ENCODE peak calls at places on chromosomes 6 and 20, in five cellular contexts. K is breast epithelium, A is HepG2, I is IMR-90, M is heart left ventricle. X is an unnamed sample.

GRCh38 chr6:67736816-67737215 is 898.3 kb upstream of the ADGRB3 start:
- DNase-seq in K (no peak), A (no peak), I (no peak), M (no peak), X (no peak)

GRCh38 chr20:496126-496696 is 33.9 kb upstream of the TBC1D20 start:
- DNase-seq in K (no peak), A (no peak), I (peak), M (no peak), X (no peak)

GRCh38 chr6:139711714-139712585 is 337.5 kb upstream of the CITED2 start:
- DNase-seq in K (no peak), A (no peak), I (peak), M (no peak), X (no peak)

GRCh38 chr20:276620-277495 is 13.7 kb downstream of the C20orf96 start:
- DNase-seq in K (no peak), A (no peak), I (no peak), M (no peak), X (no peak)

GRCh38 chr6:11969092-11969491 is 43.0 kb upstream of the HIVEP1 start:
- DNase-seq in K (no peak), A (no peak), I (peak), M (peak), X (no peak)

GRCh38 chr6:97594834-97595233 is 311.8 kb upstream of the MMS22L start:
- DNase-seq in K (no peak), A (no peak), I (peak), M (peak), X (no peak)

GRCh38 chr20:47694021-47694818 is 91.1 kb downstream of the SULF2 start:
- DNase-seq in K (no peak), A (no peak), I (no peak), M (no peak), X (no peak)

GRCh38 chr6:10722820-10723651 is at the start of gene TMEM14C:
- DNase-seq in K (peak), A (peak), I (peak), M (peak), X (peak)

GRCh38 chr6:1200706-1201105 is 111.2 kb upstream of the FOXQ1 start:
- DNase-seq in K (no peak), A (peak), I (peak), M (no peak), X (no peak)

GRCh38 chr6:131262060-131262459 is 126.8 kb downstream of the AKAP7 start:
- DNase-seq in K (no peak), A (peak), I (no peak), M (no peak), X (no peak)

GRCh38 chr20:46131396-46131795 is 13.3 kb downstream of the CD40 start:
- DNase-seq in K (no peak), A (no peak), I (peak), M (no peak), X (no peak)

GRCh38 chr6:39102024-39102820 is 12.8 kb downstream of the SAYSD1 start:
- DNase-seq in K (no peak), A (peak), I (peak), M (no peak), X (no peak)

GRCh38 chr6:159257846-159258245 is 88.6 kb downstream of the FNDC1 start:
- DNase-seq in K (no peak), A (no peak), I (no peak), M (no peak), X (no peak)

GRCh38 chr6:125748534-125749111 is 809 bp upstream of the HEY2 start:
- DNase-seq in K (no peak), A (peak), I (peak), M (no peak), X (no peak)

GRCh38 chr6:79076160-79076559 is 1.9 kb downstream of the PHIP start:
- DNase-seq in K (no peak), A (peak), I (peak), M (no peak), X (no peak)

GRCh38 chr6:38271081-38271480 is 368.6 kb downstream of the BTBD9 start:
- DNase-seq in K (no peak), A (no peak), I (peak), M (no peak), X (no peak)

GRCh38 chr20:12152996-12153395 is 235.3 kb downstream of the BTBD3 start:
- DNase-seq in K (no peak), A (peak), I (peak), M (no peak), X (no peak)

GRCh38 chr6:80214436-80215022 is 108.1 kb downstream of the BCKDHB start:
- DNase-seq in K (no peak), A (peak), I (peak), M (no peak), X (peak)

GRCh38 chr6:45710304-45710821 is 305.3 kb downstream of the CLIC5 start:
- DNase-seq in K (no peak), A (no peak), I (peak), M (no peak), X (no peak)

GRCh38 chr6:141077355-141078333 is 1055.1 kb upstream of the GJE1 start:
- DNase-seq in K (no peak), A (peak), I (no peak), M (no peak), X (no peak)

GRCh38 chr20:38252292-38253288 is 7.9 kb downstream of the KIAA1755 start:
- DNase-seq in K (no peak), A (no peak), I (peak), M (no peak), X (no peak)

GRCh38 chr20:2820084-2820895 is 4.1 kb downstream of the TMEM239 start:
- DNase-seq in K (peak), A (no peak), I (peak), M (no peak), X (no peak)

GRCh38 chr6:1593286-1593957 is 16.3 kb upstream of the FOXC1 start:
- DNase-seq in K (peak), A (no peak), I (no peak), M (no peak), X (peak)

GRCh38 chr6:24274441-24275083 is 83.3 kb downstream of the DCDC2 start:
- DNase-seq in K (no peak), A (no peak), I (peak), M (no peak), X (no peak)

GRCh38 chr20:61803416-61803902 is 262.2 kb downstream of the TAF4 start:
- DNase-seq in K (no peak), A (no peak), I (no peak), M (no peak), X (no peak)

GRCh38 chr6:41352396-41352795 is 17.0 kb downstream of the NCR2 start:
- DNase-seq in K (peak), A (no peak), I (no peak), M (no peak), X (no peak)

GRCh38 chr6:2579241-2579761 is 171.4 kb downstream of the MYLK4 start:
- DNase-seq in K (no peak), A (no peak), I (peak), M (peak), X (no peak)

GRCh38 chr20:1150218-1150617 is 31.8 kb downstream of the PSMF1 start:
- DNase-seq in K (no peak), A (peak), I (peak), M (no peak), X (no peak)

GRCh38 chr6:13354331-13355042 is 26.1 kb upstream of the TBC1D7 start:
- DNase-seq in K (no peak), A (no peak), I (peak), M (no peak), X (no peak)

GRCh38 chr6:17311595-17312311 is 30.6 kb downstream of the RBM24 start:
- DNase-seq in K (no peak), A (peak), I (peak), M (peak), X (peak)

GRCh38 chr20:63691711-63692435 is 4.6 kb upstream of the TNFRSF6B start:
- DNase-seq in K (no peak), A (no peak), I (no peak), M (no peak), X (no peak)

GRCh38 chr6:40393641-40394040 is 193.5 kb downstream of the LRFN2 start:
- DNase-seq in K (peak), A (no peak), I (no peak), M (no peak), X (no peak)

DNA sequence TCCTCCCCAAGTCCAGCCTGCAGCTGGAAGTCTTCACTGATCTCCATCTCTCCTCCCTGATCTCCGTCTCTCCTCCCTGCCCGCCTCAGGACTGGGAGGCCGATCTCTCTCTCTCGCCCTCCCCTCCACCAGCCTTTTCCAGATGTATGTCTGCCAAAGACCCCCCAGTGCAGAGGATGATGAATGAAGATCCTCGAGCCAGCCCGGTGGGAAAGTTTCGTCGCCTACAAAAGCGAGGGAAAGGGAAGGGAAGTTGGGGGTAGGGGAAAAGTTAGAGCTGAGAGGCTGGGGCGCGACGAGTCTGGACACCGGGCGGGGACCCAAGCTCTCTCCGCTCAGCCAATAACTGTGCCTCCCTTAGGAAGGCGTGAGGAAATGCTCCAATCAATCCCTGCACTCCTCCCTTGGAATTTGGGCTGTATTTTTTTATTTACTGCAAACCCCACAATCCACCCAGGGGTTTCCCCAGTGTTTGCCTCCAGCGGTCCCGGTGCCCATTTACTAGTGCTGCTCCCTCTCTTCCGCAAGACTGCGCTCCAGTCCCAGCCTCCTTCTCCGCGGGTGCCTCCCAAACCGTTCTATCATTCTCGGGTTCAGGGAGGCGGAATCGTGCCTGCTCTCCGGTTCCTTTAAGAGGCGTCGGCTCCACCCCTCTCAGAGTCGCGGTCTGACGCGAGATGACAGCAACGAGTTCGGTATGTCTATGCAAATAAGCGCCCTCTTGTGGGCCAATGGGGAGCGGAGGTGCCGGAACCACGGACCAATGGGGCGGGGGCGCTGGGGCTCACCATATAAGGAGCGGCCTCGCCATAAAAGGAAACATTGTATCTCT is at the start of gene SRF:
- DNase-seq in K (peak), A (peak), I (peak), M (peak), X (peak)
- TF ChIP-seq POLR2A in K (peak), A (peak), I (peak), M (no peak), X (no peak)

GRCh38 chr6:54093306-54093705 is 17.9 kb upstream of the MLIP start:
- DNase-seq in K (no peak), A (no peak), I (no peak), M (no peak), X (no peak)

GRCh38 chr6:54094837-54095236 is 16.4 kb upstream of the MLIP start:
- DNase-seq in K (no peak), A (no peak), I (no peak), M (no peak), X (no peak)

GRCh38 chr6:54097753-54098152 is 13.5 kb upstream of the MLIP start:
- DNase-seq in K (no peak), A (peak), I (no peak), M (no peak), X (no peak)

GRCh38 chr6:54096811-54097210 is 14.4 kb upstream of the MLIP start:
- DNase-seq in K (no peak), A (no peak), I (no peak), M (no peak), X (no peak)

DNA sequence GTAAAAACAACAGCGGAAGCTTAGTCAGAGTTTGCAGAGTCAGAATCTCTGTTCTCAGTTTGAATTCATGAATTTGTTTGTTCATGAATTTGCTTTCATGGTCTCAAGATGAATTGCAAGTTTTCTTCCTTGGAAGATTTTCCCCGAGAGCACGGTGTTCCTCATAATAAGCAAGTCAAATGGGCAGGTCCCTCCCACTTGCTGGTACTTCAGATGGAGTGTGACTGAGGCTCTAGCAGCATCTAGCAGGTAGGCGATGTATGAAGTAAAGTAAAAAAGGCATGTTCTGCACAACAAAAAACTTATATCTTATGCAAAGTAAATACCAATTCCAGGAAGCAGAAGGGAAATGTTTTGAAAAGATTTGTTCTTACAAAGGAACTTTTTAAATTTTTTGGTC is 15.5 kb upstream of the MLIP start:
- DNase-seq in K (no peak), A (no peak), I (no peak), M (no peak), X (no peak)
- TF ChIP-seq POLR2A in K (no peak), A (no peak), I (no peak), M (no peak), X (no peak)

GRCh38 chr6:90219168-90219985 is 77.3 kb downstream of the BACH2 start:
- DNase-seq in K (peak), A (no peak), I (peak), M (peak), X (peak)
- TF ChIP-seq POLR2A in K (no peak), A (no peak), I (no peak), M (no peak), X (no peak)

GRCh38 chr20:35453647-35454046 is 1.8 kb upstream of the CEP250 start:
- DNase-seq in K (no peak), A (no peak), I (no peak), M (no peak), X (no peak)

GRCh38 chr20:35458388-35458787 is 3.0 kb downstream of the CEP250 start:
- DNase-seq in K (no peak), A (no peak), I (no peak), M (no peak), X (no peak)

GRCh38 chr20:35451295-35451694 is 4.1 kb upstream of the CEP250 start:
- DNase-seq in K (peak), A (no peak), I (no peak), M (no peak), X (no peak)

GRCh38 chr20:35454881-35455609 is at the start of gene CEP250:
- DNase-seq in K (peak), A (peak), I (peak), M (peak), X (peak)
- TF ChIP-seq POLR2A in K (no peak), A (peak), I (peak), M (no peak), X (peak)

GRCh38 chr6:27139753-27140522 is 107.6 kb upstream of the PRSS16 start:
- DNase-seq in K (no peak), A (no peak), I (peak), M (no peak), X (no peak)
- TF ChIP-seq POLR2A in K (no peak), A (no peak), I (no peak), M (no peak), X (no peak)

GRCh38 chr20:58619847-58620431 is 31.1 kb upstream of the STX16 start:
- DNase-seq in K (no peak), A (no peak), I (no peak), M (no peak), X (no peak)
- TF ChIP-seq POLR2A in K (no peak), A (no peak), I (no peak), M (no peak), X (no peak)